ENCODE peak calls at places on chromosomes 13 and 19, in nine cellular contexts. One of them, this sample, is unnamed.
A peak's percentile ranks its signal among the peaks of the same experiment; 100 is the strongest.

GRCh38 chr13:49731766-49732165 is 40.5 kb upstream of the EBPL start:
- DNase-seq in SHP77: no peak
- DNase-seq in retinal pigment epithelial cell: peak; percentile 42
- DNase-seq in stimulated activated CD4-positive, alpha-beta T cell treated with anti-CD3 and anti-CD28 coated beads, Interleukin-2, amount 100 ng/mL, for 24 hours: no peak
- DNase-seq in skeletal muscle cell: peak; percentile 60
- DNase-seq in NCI-H1105 treated with DMSO at 0.1 percent for 48 hours: no peak
- DNase-seq in nephron progenitor cell: no peak
- DNase-seq in BE2C: no peak
- DNase-seq in astrocyte of the spinal cord: peak; percentile 76
- DNase-seq in this sample: no peak

GRCh38 chr13:29993716-29994488 is 143.5 kb upstream of the UBL3 start:
- DNase-seq in SHP77: no peak
- DNase-seq in retinal pigment epithelial cell: no peak
- DNase-seq in stimulated activated CD4-positive, alpha-beta T cell treated with anti-CD3 and anti-CD28 coated beads, Interleukin-2, amount 100 ng/mL, for 24 hours: no peak
- DNase-seq in skeletal muscle cell: peak; percentile 53
- DNase-seq in NCI-H1105 treated with DMSO at 0.1 percent for 48 hours: no peak
- DNase-seq in nephron progenitor cell: no peak
- DNase-seq in BE2C: no peak
- DNase-seq in astrocyte of the spinal cord: peak; percentile 57
- DNase-seq in this sample: no peak

GRCh38 chr19:28554321-28555091 is 658.4 kb downstream of the UQCRFS1 start:
- DNase-seq in SHP77: no peak
- DNase-seq in retinal pigment epithelial cell: no peak
- DNase-seq in stimulated activated CD4-positive, alpha-beta T cell treated with anti-CD3 and anti-CD28 coated beads, Interleukin-2, amount 100 ng/mL, for 24 hours: no peak
- DNase-seq in skeletal muscle cell: no peak
- DNase-seq in NCI-H1105 treated with DMSO at 0.1 percent for 48 hours: no peak
- DNase-seq in nephron progenitor cell: no peak
- DNase-seq in BE2C: no peak
- DNase-seq in astrocyte of the spinal cord: no peak
- DNase-seq in this sample: no peak

GRCh38 chr13:30398601-30399072 is 23.7 kb upstream of the UBE2L5 start:
- DNase-seq in SHP77: no peak
- DNase-seq in retinal pigment epithelial cell: no peak
- DNase-seq in stimulated activated CD4-positive, alpha-beta T cell treated with anti-CD3 and anti-CD28 coated beads, Interleukin-2, amount 100 ng/mL, for 24 hours: no peak
- DNase-seq in skeletal muscle cell: no peak
- DNase-seq in NCI-H1105 treated with DMSO at 0.1 percent for 48 hours: no peak
- DNase-seq in nephron progenitor cell: no peak
- DNase-seq in BE2C: no peak
- DNase-seq in astrocyte of the spinal cord: no peak
- DNase-seq in this sample: no peak

GRCh38 chr13:33349996-33350826 is 64.7 kb upstream of the STARD13 start:
- DNase-seq in SHP77: no peak
- DNase-seq in retinal pigment epithelial cell: no peak
- DNase-seq in stimulated activated CD4-positive, alpha-beta T cell treated with anti-CD3 and anti-CD28 coated beads, Interleukin-2, amount 100 ng/mL, for 24 hours: no peak
- DNase-seq in skeletal muscle cell: no peak
- DNase-seq in NCI-H1105 treated with DMSO at 0.1 percent for 48 hours: no peak
- DNase-seq in nephron progenitor cell: peak; percentile 42
- DNase-seq in BE2C: peak; percentile 34
- DNase-seq in astrocyte of the spinal cord: peak; percentile 39
- DNase-seq in this sample: peak; percentile 19

GRCh38 chr19:29668746-29669609 is 3.7 kb downstream of the PLEKHF1 start:
- DNase-seq in SHP77: no peak
- DNase-seq in retinal pigment epithelial cell: no peak
- DNase-seq in stimulated activated CD4-positive, alpha-beta T cell treated with anti-CD3 and anti-CD28 coated beads, Interleukin-2, amount 100 ng/mL, for 24 hours: no peak
- DNase-seq in skeletal muscle cell: no peak
- DNase-seq in NCI-H1105 treated with DMSO at 0.1 percent for 48 hours: no peak
- DNase-seq in nephron progenitor cell: no peak
- DNase-seq in BE2C: no peak
- DNase-seq in astrocyte of the spinal cord: no peak
- DNase-seq in this sample: no peak

GRCh38 chr19:46574533-46574932 is 26.6 kb upstream of the CALM3 start:
- DNase-seq in SHP77: no peak
- DNase-seq in retinal pigment epithelial cell: peak; percentile 24
- DNase-seq in stimulated activated CD4-positive, alpha-beta T cell treated with anti-CD3 and anti-CD28 coated beads, Interleukin-2, amount 100 ng/mL, for 24 hours: peak; percentile 66
- DNase-seq in skeletal muscle cell: no peak
- DNase-seq in NCI-H1105 treated with DMSO at 0.1 percent for 48 hours: no peak
- DNase-seq in nephron progenitor cell: no peak
- DNase-seq in BE2C: peak; percentile 22
- DNase-seq in astrocyte of the spinal cord: no peak
- DNase-seq in this sample: no peak

GRCh38 chr13:83752141-83752540 is 130.1 kb downstream of the SLITRK1 start:
- DNase-seq in SHP77: no peak
- DNase-seq in retinal pigment epithelial cell: peak; percentile 65
- DNase-seq in stimulated activated CD4-positive, alpha-beta T cell treated with anti-CD3 and anti-CD28 coated beads, Interleukin-2, amount 100 ng/mL, for 24 hours: no peak
- DNase-seq in skeletal muscle cell: no peak
- DNase-seq in NCI-H1105 treated with DMSO at 0.1 percent for 48 hours: no peak
- DNase-seq in nephron progenitor cell: no peak
- DNase-seq in BE2C: no peak
- DNase-seq in astrocyte of the spinal cord: peak; percentile 39
- DNase-seq in this sample: peak; percentile 21

GRCh38 chr13:76965759-76966421 is 17.6 kb downstream of the ACOD1 start:
- DNase-seq in SHP77: no peak
- DNase-seq in retinal pigment epithelial cell: no peak
- DNase-seq in stimulated activated CD4-positive, alpha-beta T cell treated with anti-CD3 and anti-CD28 coated beads, Interleukin-2, amount 100 ng/mL, for 24 hours: no peak
- DNase-seq in skeletal muscle cell: peak; percentile 79
- DNase-seq in NCI-H1105 treated with DMSO at 0.1 percent for 48 hours: peak; percentile 20
- DNase-seq in nephron progenitor cell: no peak
- DNase-seq in BE2C: peak; percentile 81
- DNase-seq in astrocyte of the spinal cord: peak; percentile 78
- DNase-seq in this sample: no peak

GRCh38 chr13:60590775-60591174 is 193.8 kb downstream of the TDRD3 start:
- DNase-seq in SHP77: no peak
- DNase-seq in retinal pigment epithelial cell: no peak
- DNase-seq in stimulated activated CD4-positive, alpha-beta T cell treated with anti-CD3 and anti-CD28 coated beads, Interleukin-2, amount 100 ng/mL, for 24 hours: no peak
- DNase-seq in skeletal muscle cell: no peak
- DNase-seq in NCI-H1105 treated with DMSO at 0.1 percent for 48 hours: no peak
- DNase-seq in nephron progenitor cell: no peak
- DNase-seq in BE2C: no peak
- DNase-seq in astrocyte of the spinal cord: peak; percentile 43
- DNase-seq in this sample: no peak

GRCh38 chr13:107205318-107206112 is 637.6 kb upstream of the ARGLU1 start:
- DNase-seq in SHP77: peak; percentile 70
- DNase-seq in retinal pigment epithelial cell: no peak
- DNase-seq in stimulated activated CD4-positive, alpha-beta T cell treated with anti-CD3 and anti-CD28 coated beads, Interleukin-2, amount 100 ng/mL, for 24 hours: peak; percentile 73
- DNase-seq in skeletal muscle cell: no peak
- DNase-seq in NCI-H1105 treated with DMSO at 0.1 percent for 48 hours: peak; percentile 88
- DNase-seq in nephron progenitor cell: peak; percentile 87
- DNase-seq in BE2C: peak; percentile 79
- DNase-seq in astrocyte of the spinal cord: peak; percentile 74
- DNase-seq in this sample: peak; percentile 36

GRCh38 chr13:26837997-26838396 is 77.4 kb upstream of the GPR12 start:
- DNase-seq in SHP77: no peak
- DNase-seq in retinal pigment epithelial cell: no peak
- DNase-seq in stimulated activated CD4-positive, alpha-beta T cell treated with anti-CD3 and anti-CD28 coated beads, Interleukin-2, amount 100 ng/mL, for 24 hours: no peak
- DNase-seq in skeletal muscle cell: no peak
- DNase-seq in NCI-H1105 treated with DMSO at 0.1 percent for 48 hours: no peak
- DNase-seq in nephron progenitor cell: no peak
- DNase-seq in BE2C: no peak
- DNase-seq in astrocyte of the spinal cord: no peak
- DNase-seq in this sample: no peak

GRCh38 chr13:44765076-44765475 is 188.9 kb upstream of the TSC22D1 start:
- DNase-seq in SHP77: no peak
- DNase-seq in retinal pigment epithelial cell: no peak
- DNase-seq in stimulated activated CD4-positive, alpha-beta T cell treated with anti-CD3 and anti-CD28 coated beads, Interleukin-2, amount 100 ng/mL, for 24 hours: no peak
- DNase-seq in skeletal muscle cell: no peak
- DNase-seq in NCI-H1105 treated with DMSO at 0.1 percent for 48 hours: no peak
- DNase-seq in nephron progenitor cell: no peak
- DNase-seq in BE2C: no peak
- DNase-seq in astrocyte of the spinal cord: no peak
- DNase-seq in this sample: no peak

GRCh38 chr19:34236035-34236793 is 18.1 kb upstream of the GARRE1 start:
- DNase-seq in SHP77: no peak
- DNase-seq in retinal pigment epithelial cell: no peak
- DNase-seq in stimulated activated CD4-positive, alpha-beta T cell treated with anti-CD3 and anti-CD28 coated beads, Interleukin-2, amount 100 ng/mL, for 24 hours: no peak
- DNase-seq in skeletal muscle cell: no peak
- DNase-seq in NCI-H1105 treated with DMSO at 0.1 percent for 48 hours: no peak
- DNase-seq in nephron progenitor cell: no peak
- DNase-seq in BE2C: no peak
- DNase-seq in astrocyte of the spinal cord: no peak
- DNase-seq in this sample: no peak

GRCh38 chr13:97243915-97244820 is 22.0 kb downstream of the MBNL2 start:
- DNase-seq in SHP77: no peak
- DNase-seq in retinal pigment epithelial cell: no peak
- DNase-seq in stimulated activated CD4-positive, alpha-beta T cell treated with anti-CD3 and anti-CD28 coated beads, Interleukin-2, amount 100 ng/mL, for 24 hours: no peak
- DNase-seq in skeletal muscle cell: no peak
- DNase-seq in NCI-H1105 treated with DMSO at 0.1 percent for 48 hours: no peak
- DNase-seq in nephron progenitor cell: no peak
- DNase-seq in BE2C: no peak
- DNase-seq in astrocyte of the spinal cord: no peak
- DNase-seq in this sample: no peak

GRCh38 chr13:25377244-25377962 is 5.6 kb downstream of the ATP8A2 start:
- DNase-seq in SHP77: no peak
- DNase-seq in retinal pigment epithelial cell: no peak
- DNase-seq in stimulated activated CD4-positive, alpha-beta T cell treated with anti-CD3 and anti-CD28 coated beads, Interleukin-2, amount 100 ng/mL, for 24 hours: no peak
- DNase-seq in skeletal muscle cell: no peak
- DNase-seq in NCI-H1105 treated with DMSO at 0.1 percent for 48 hours: no peak
- DNase-seq in nephron progenitor cell: no peak
- DNase-seq in BE2C: no peak
- DNase-seq in astrocyte of the spinal cord: no peak
- DNase-seq in this sample: no peak

GRCh38 chr13:112671359-112671758 is 18.5 kb upstream of the ATP11A start:
- DNase-seq in SHP77: no peak
- DNase-seq in retinal pigment epithelial cell: no peak
- DNase-seq in stimulated activated CD4-positive, alpha-beta T cell treated with anti-CD3 and anti-CD28 coated beads, Interleukin-2, amount 100 ng/mL, for 24 hours: peak; percentile 5
- DNase-seq in skeletal muscle cell: no peak
- DNase-seq in NCI-H1105 treated with DMSO at 0.1 percent for 48 hours: no peak
- DNase-seq in nephron progenitor cell: no peak
- DNase-seq in BE2C: no peak
- DNase-seq in astrocyte of the spinal cord: no peak
- DNase-seq in this sample: no peak

This sample was measured in HTR-8/SVneo.